ENCODE peak calls at places on chromosomes 2 and 18, in ten cellular contexts. K is activated CD4-positive, alpha-beta T cell treated with anti-CD3 and anti-CD28 coated beads for 24 hours; T is cardiac muscle cell; V is AML-193; F is progenitor cell of endocrine pancreas; B is SIG-M5; M is T-helper 1 cell; G is EH; Z is GM04504; H is NCI-H446. N is an unnamed sample.

GRCh38 chr18:31102020-31102684 is at the start of gene DSC2:
- DNase-seq in G (no peak), M (no peak), K (no peak), B (no peak), T (no peak), F (peak), H (no peak), Z (no peak), V (no peak), N (peak)

GRCh38 chr2:48870503-48870902 is 115.0 kb upstream of the LHCGR start:
- DNase-seq in T (no peak), G (no peak), V (no peak), Z (no peak), F (no peak), K (no peak), H (no peak), M (no peak), B (no peak), N (no peak)

GRCh38 chr2:173815778-173816177 is 149.4 kb downstream of the SP3 start:
- DNase-seq in V (no peak), B (no peak), T (no peak), K (no peak), Z (no peak), M (no peak), G (no peak), H (no peak), F (no peak), N (no peak)

GRCh38 chr2:135948141-135948540 is 37.3 kb downstream of the DARS1 start:
- DNase-seq in B (no peak), T (no peak), V (no peak), K (no peak), H (no peak), Z (no peak), M (no peak), G (no peak), F (no peak), N (no peak)

GRCh38 chr2:141911485-141912066 is 219.2 kb downstream of the LRP1B start:
- DNase-seq in V (peak), Z (no peak), T (peak), M (no peak), H (no peak), F (peak), G (peak), K (no peak), B (no peak), N (peak)

GRCh38 chr2:110865188-110865587 is 132.8 kb downstream of the ACOXL start:
- DNase-seq in V (no peak), Z (no peak), K (no peak), M (no peak), H (no peak), G (peak), F (no peak), B (no peak), T (peak), N (no peak)

GRCh38 chr2:233430091-233430490 is 75.8 kb downstream of the DGKD start:
- DNase-seq in B (no peak), T (peak), K (no peak), V (no peak), Z (no peak), F (no peak), G (peak), M (no peak), H (no peak), N (no peak)

GRCh38 chr18:76587147-76587885 is 92.3 kb upstream of the ZNF516 start:
- DNase-seq in T (no peak), M (no peak), F (no peak), K (no peak), G (no peak), H (no peak), Z (no peak), V (no peak), B (no peak), N (no peak)

GRCh38 chr18:21449367-21450250 is 150.9 kb downstream of the ESCO1 start:
- DNase-seq in G (no peak), T (no peak), B (no peak), V (no peak), F (no peak), H (no peak), M (no peak), K (no peak), Z (no peak), N (no peak)

GRCh38 chr18:12076424-12077140 is 17.1 kb upstream of the ANKRD62 start:
- DNase-seq in Z (no peak), T (peak), B (no peak), F (no peak), V (no peak), M (no peak), K (no peak), H (no peak), G (peak), N (no peak)

GRCh38 chr2:40282428-40282827 is 169.5 kb downstream of the SLC8A1 start:
- DNase-seq in Z (no peak), T (peak), K (no peak), G (peak), B (no peak), F (no peak), H (no peak), V (no peak), M (no peak), N (no peak)

GRCh38 chr2:225763711-225764110 is 364.2 kb downstream of the NYAP2 start:
- DNase-seq in G (no peak), Z (no peak), V (no peak), H (no peak), F (no peak), K (no peak), T (no peak), M (no peak), B (no peak), N (no peak)

GRCh38 chr2:221006084-221006483 is 566.0 kb downstream of the EPHA4 start:
- DNase-seq in H (no peak), T (no peak), M (no peak), G (no peak), B (no peak), F (no peak), V (no peak), Z (no peak), K (no peak), N (no peak)

GRCh38 chr2:96733931-96734330 is 5.9 kb downstream of the LMAN2L start:
- DNase-seq in F (no peak), T (no peak), G (no peak), M (no peak), K (no peak), V (no peak), H (no peak), B (no peak), Z (no peak), N (no peak)

GRCh38 chr2:224359569-224359968 is 42.3 kb downstream of the FAM124B start:
- DNase-seq in K (no peak), V (peak), G (peak), Z (no peak), B (no peak), F (no peak), H (no peak), T (peak), M (no peak), N (peak)

GRCh38 chr2:218298314-218298875 is 6.1 kb upstream of the TMBIM1 start:
- DNase-seq in T (no peak), K (no peak), Z (no peak), V (no peak), B (no peak), M (no peak), H (no peak), F (no peak), G (no peak), N (no peak)

GRCh38 chr2:195575879-195576391 is 81.1 kb upstream of the SLC39A10 start:
- DNase-seq in T (peak), V (no peak), B (no peak), G (peak), H (no peak), F (no peak), M (no peak), Z (peak), K (no peak), N (peak)

GRCh38 chr2:10597956-10598355 is 91.8 kb downstream of the NOL10 start:
- DNase-seq in Z (no peak), G (peak), K (no peak), B (no peak), M (no peak), T (no peak), V (no peak), H (no peak), F (no peak), N (no peak)

GRCh38 chr18:14947482-14948162 is 199.7 kb downstream of the ANKRD30B start:
- DNase-seq in H (peak), F (no peak), V (no peak), Z (no peak), G (no peak), K (no peak), M (no peak), B (no peak), T (no peak), N (no peak)

GRCh38 chr2:134207589-134208209 is 46.2 kb upstream of the MGAT5 start:
- DNase-seq in V (peak), T (peak), B (no peak), M (peak), H (no peak), Z (no peak), G (peak), F (no peak), K (peak), N (peak)

GRCh38 chr18:59357928-59358327 is 1.1 kb downstream of the LMAN1 start:
- DNase-seq in T (peak), F (no peak), G (peak), Z (peak), H (no peak), B (no peak), M (no peak), K (no peak), V (peak), N (peak)

GRCh38 chr2:229610359-229610758 is 104.0 kb downstream of the DNER start:
- DNase-seq in F (no peak), V (no peak), K (no peak), G (peak), B (no peak), H (no peak), T (peak), M (no peak), Z (peak), N (no peak)

GRCh38 chr2:3434005-3434404 is 54.5 kb downstream of the TRAPPC12 start:
- DNase-seq in M (no peak), G (no peak), H (no peak), K (no peak), T (no peak), B (no peak), V (no peak), F (no peak), Z (no peak), N (no peak)

GRCh38 chr2:32262105-32262504 is 2.6 kb downstream of the NLRC4 start:
- DNase-seq in V (peak), Z (no peak), G (no peak), H (no peak), B (peak), T (no peak), M (no peak), F (no peak), K (no peak), N (no peak)

GRCh38 chr2:127162261-127163089 is 55.5 kb upstream of the BIN1 start:
- DNase-seq in T (no peak), Z (no peak), F (no peak), V (no peak), G (no peak), K (no peak), B (no peak), H (no peak), M (no peak), N (no peak)

GRCh38 chr2:8132889-8133288 is 549.0 kb upstream of the ID2 start:
- DNase-seq in G (no peak), K (no peak), B (no peak), M (no peak), H (no peak), F (no peak), T (no peak), V (no peak), Z (no peak), N (no peak)

GRCh38 chr2:6639870-6640639 is 225.7 kb downstream of the CMPK2 start:
- DNase-seq in K (no peak), Z (no peak), F (no peak), B (no peak), V (no peak), G (no peak), T (no peak), M (no peak), H (no peak), N (no peak)

GRCh38 chr18:80033181-80034067 is 810 bp upstream of the RBFA start:
- DNase-seq in F (no peak), Z (peak), H (no peak), T (peak), K (peak), B (peak), G (no peak), V (peak), M (peak), N (peak)

GRCh38 chr18:39058386-39059000 is 1492.9 kb upstream of the CELF4 start:
- DNase-seq in T (peak), K (no peak), H (no peak), G (no peak), F (no peak), B (no peak), V (no peak), Z (no peak), M (no peak), N (no peak)

GRCh38 chr18:61334491-61334850 is 1.2 kb downstream of the CDH20 start:
- DNase-seq in F (no peak), G (no peak), K (no peak), T (peak), V (no peak), Z (no peak), H (no peak), M (no peak), B (no peak), N (no peak)

GRCh38 chr2:157890960-157891629 is 15.0 kb upstream of the ACVR1 start:
- DNase-seq in M (no peak), T (no peak), B (no peak), G (no peak), F (no peak), V (no peak), K (no peak), Z (no peak), H (no peak), N (no peak)

GRCh38 chr2:230929381-230930148 is 4.5 kb upstream of the GPR55 start:
- DNase-seq in K (no peak), F (no peak), V (no peak), B (no peak), M (no peak), T (no peak), Z (no peak), G (no peak), H (no peak), N (no peak)

GRCh38 chr2:187543488-187543887 is 10.7 kb downstream of the TFPI start:
- DNase-seq in H (no peak), F (no peak), T (no peak), M (no peak), G (no peak), B (no peak), V (no peak), Z (no peak), K (no peak), N (no peak)

GRCh38 chr2:204897561-204897960 is 352.3 kb downstream of the PARD3B start:
- DNase-seq in F (no peak), T (no peak), V (no peak), K (no peak), H (no peak), B (no peak), M (no peak), Z (no peak), G (no peak), N (peak)

GRCh38 chr2:200585730-200586643 is at the start of gene AOX1:
- DNase-seq in H (no peak), M (no peak), K (no peak), F (peak), T (peak), Z (no peak), V (no peak), G (peak), B (no peak), N (no peak)

GRCh38 chr2:9108210-9108967 is 98.2 kb upstream of the ASAP2 start:
- DNase-seq in F (no peak), H (no peak), B (no peak), K (no peak), G (no peak), T (no peak), V (no peak), M (no peak), Z (no peak), N (no peak)

GRCh38 chr2:217733461-217733860 is 269.3 kb downstream of the TNS1 start:
- DNase-seq in T (peak), B (no peak), G (peak), M (no peak), Z (no peak), K (no peak), F (no peak), H (no peak), V (no peak), N (no peak)

GRCh38 chr2:241234962-241235361 is 46.5 kb downstream of the ANO7 start:
- DNase-seq in T (no peak), H (no peak), F (no peak), B (no peak), K (no peak), Z (no peak), V (no peak), M (no peak), G (no peak), N (no peak)